ENCODE peak calls at places on chromosomes 16 and 17, in eight cellular contexts. K is posterior vena cava; Q is IMR-90; A is Peyer's patch; N is endodermal cell; Z is T-helper 1 cell; U is stimulated activated CD4-positive, alpha-beta T cell treated with anti-CD3 and anti-CD28 coated beads, Interleukin-12 subunit alpha, Interleukin-12 subunit beta, amount 100 ng/mL, for 24 hours; V is nucleus accumbens. J is an unnamed sample.

GRCh38 chr17:37535906-37536305 is 46.2 kb downstream of the DUSP14 start:
- DNase-seq in K (no peak), Q (no peak), A (no peak), N (no peak), Z (no peak), U (no peak), V (no peak), J (no peak)

GRCh38 chr17:48045270-48046001 is 2.7 kb upstream of the NFE2L1 start:
- DNase-seq in K (peak), Q (no peak), A (no peak), N (no peak), Z (no peak), U (no peak), V (no peak), J (no peak)

GRCh38 chr17:46974086-46974485 is 5.0 kb downstream of the RPRML start:
- DNase-seq in K (peak), Q (no peak), A (no peak), N (no peak), Z (no peak), U (no peak), V (no peak), J (no peak)

GRCh38 chr17:44159519-44160210 is 10.8 kb upstream of the ASB16 start:
- DNase-seq in K (no peak), Q (peak), A (peak), N (no peak), Z (peak), U (no peak), V (no peak), J (no peak)

GRCh38 chr16:69537706-69538080 is 28.1 kb upstream of the NFAT5 start:
- DNase-seq in K (no peak), Q (no peak), A (no peak), N (no peak), Z (no peak), U (no peak), V (no peak), J (no peak)

GRCh38 chr17:45345246-45345553 is 28.4 kb upstream of the MAP3K14 start:
- DNase-seq in K (peak), Q (no peak), A (no peak), N (no peak), Z (no peak), U (no peak), V (no peak), J (no peak)

GRCh38 chr17:48640858-48641180 is 14.7 kb upstream of the HOXB9 start:
- DNase-seq in K (no peak), Q (no peak), A (no peak), N (no peak), Z (no peak), U (no peak), V (no peak), J (no peak)

GRCh38 chr16:70520612-70521297 is 2.6 kb downstream of the COG4 start:
- DNase-seq in K (no peak), Q (peak), A (no peak), N (no peak), Z (no peak), U (no peak), V (no peak), J (peak)

GRCh38 chr17:20059728-20060188 is 50.6 kb downstream of the SPECC1 start:
- DNase-seq in K (no peak), Q (peak), A (no peak), N (no peak), Z (no peak), U (no peak), V (no peak), J (no peak)

GRCh38 chr17:20228410-20228809 is 219.3 kb downstream of the SPECC1 start:
- DNase-seq in K (no peak), Q (no peak), A (no peak), N (no peak), Z (no peak), U (no peak), V (no peak), J (no peak)

GRCh38 chr17:67071595-67071994 is 27.2 kb downstream of the CACNG1 start:
- DNase-seq in K (no peak), Q (no peak), A (no peak), N (no peak), Z (no peak), U (no peak), V (no peak), J (no peak)

GRCh38 chr17:75325827-75326586 is 36.8 kb upstream of the SLC25A19 start:
- DNase-seq in K (peak), Q (peak), A (no peak), N (peak), Z (no peak), U (no peak), V (no peak), J (no peak)

GRCh38 chr17:17570798-17571716 is 20.5 kb downstream of the PEMT start:
- DNase-seq in K (no peak), Q (no peak), A (no peak), N (no peak), Z (no peak), U (no peak), V (no peak), J (no peak)

GRCh38 chr16:81366316-81366932 is 51.7 kb downstream of the GAN start:
- DNase-seq in K (no peak), Q (peak), A (no peak), N (no peak), Z (peak), U (no peak), V (no peak), J (no peak)

GRCh38 chr16:68013440-68013839 is 2.3 kb downstream of the DPEP2NB start:
- DNase-seq in K (no peak), Q (no peak), A (no peak), N (no peak), Z (no peak), U (no peak), V (no peak), J (no peak)

GRCh38 chr16:67395458-67396158 is 2.3 kb upstream of the TPPP3 start:
- DNase-seq in K (no peak), Q (peak), A (no peak), N (no peak), Z (no peak), U (no peak), V (no peak), J (no peak)

GRCh38 chr17:82486186-82487084 is 27.9 kb downstream of the NARF start:
- DNase-seq in K (no peak), Q (no peak), A (no peak), N (no peak), Z (no peak), U (no peak), V (no peak), J (no peak)

GRCh38 chr16:14362774-14363371 is 267.2 kb downstream of the PARN start:
- DNase-seq in K (no peak), Q (peak), A (no peak), N (no peak), Z (no peak), U (no peak), V (no peak), J (no peak)

GRCh38 chr17:75561927-75562603 is 25.5 kb upstream of the MYO15B start:
- DNase-seq in K (no peak), Q (no peak), A (no peak), N (no peak), Z (no peak), U (no peak), V (no peak), J (no peak)

J was measured in SW 1271.